ENCODE peak calls at places on chromosomes 2 and 18, in five cellular contexts. V, T, C, Z and L are unnamed samples. For H3K9me3, the result is how much of the 10 kb centered on the place peaks cover.

GRCh38 chr2:9771481-9772017 is 71.7 kb upstream of the TAF1B start:
- DNase-seq in V (no peak), T (no peak), C (no peak), Z (no peak), L (no peak)

GRCh38 chr18:27712066-27712465 is 464.9 kb downstream of the CDH2 start:
- DNase-seq in V (no peak), T (no peak), C (no peak), Z (no peak), L (no peak)

GRCh38 chr2:32812316-32812715 is 134.4 kb upstream of the LTBP1 start:
- DNase-seq in V (no peak), T (no peak), C (no peak), Z (no peak), L (no peak)

GRCh38 chr18:6056171-6056932 is 161.0 kb upstream of the TMEM200C start:
- DNase-seq in V (no peak), T (no peak), C (no peak), Z (no peak), L (no peak)

GRCh38 chr2:109020217-109020637 is 31.2 kb upstream of the EDAR start:
- DNase-seq in V (no peak), T (no peak), C (no peak), Z (no peak), L (no peak)

GRCh38 chr2:202378001-202378400 is 1.9 kb downstream of the BMPR2 start:
- DNase-seq in V (no peak), T (no peak), C (no peak), Z (no peak), L (no peak)

GRCh38 chr2:129881786-129882396 is 97.6 kb upstream of the RAB6C start:
- DNase-seq in V (no peak), T (no peak), C (no peak), Z (no peak), L (no peak)

GRCh38 chr18:57836557-57836956 is 33.4 kb upstream of the ATP8B1 start:
- DNase-seq in V (no peak), T (no peak), C (no peak), Z (no peak), L (no peak)

GRCh38 chr2:162063281-162063680 is 10.7 kb downstream of the DPP4 start:
- DNase-seq in V (no peak), T (no peak), C (no peak), Z (no peak), L (no peak)

GRCh38 chr2:234996041-234996440 is 44.2 kb downstream of the SH3BP4 start:
- DNase-seq in V (no peak), T (no peak), C (no peak), Z (no peak), L (no peak)

GRCh38 chr2:97693476-97693875 is 19.9 kb upstream of the ZAP70 start:
- DNase-seq in V (no peak), T (no peak), C (no peak), Z (no peak), L (no peak)

GRCh38 chr2:226215902-226216503 is 583.6 kb downstream of the IRS1 start:
- DNase-seq in V (no peak), T (peak), C (peak), Z (peak), L (no peak)

GRCh38 chr2:15050483-15050882 is 418.0 kb downstream of the LRATD1 start:
- DNase-seq in V (no peak), T (no peak), C (no peak), Z (no peak), L (no peak)

GRCh38 chr2:237472187-237472712 is 14.8 kb upstream of the MLPH start:
- DNase-seq in V (no peak), T (no peak), C (no peak), Z (no peak), L (no peak)

GRCh38 chr18:47265197-47265596 is 13.7 kb upstream of the SKOR2 start:
- DNase-seq in V (no peak), T (no peak), C (no peak), Z (no peak), L (no peak)

GRCh38 chr2:235634435-235635152 is 140.8 kb downstream of the AGAP1 start:
- DNase-seq in V (no peak), T (no peak), C (no peak), Z (no peak), L (no peak)

GRCh38 chr18:70382032-70382431 is 93.2 kb downstream of the SOCS6 start:
- DNase-seq in V (no peak), T (no peak), C (peak), Z (no peak), L (no peak)

GRCh38 chr18:48979944-48980890 is 29.5 kb upstream of the SMAD7 start:
- DNase-seq in V (no peak), T (no peak), C (peak), Z (no peak), L (no peak)

GRCh38 chr2:28048341-28048740 is 157.8 kb downstream of the BABAM2 start:
- DNase-seq in V (no peak), T (no peak), C (no peak), Z (no peak), L (no peak)

GRCh38 chr2:176729706-176730569 is 460.7 kb downstream of the MTX2 start:
- DNase-seq in V (peak), T (peak), C (no peak), Z (peak), L (no peak)

GRCh38 chr2:217809736-217810135 is 193.1 kb downstream of the TNS1 start:
- DNase-seq in V (no peak), T (no peak), C (no peak), Z (no peak), L (no peak)

GRCh38 chr2:37877457-37878315 is 47.4 kb upstream of the RMDN2 start:
- DNase-seq in V (no peak), T (peak), C (peak), Z (no peak), L (peak)

GRCh38 chr2:121849236-121849635 is 93.8 kb downstream of the TSN start:
- DNase-seq in V (no peak), T (no peak), C (no peak), Z (no peak), L (no peak)

GRCh38 chr2:60072609-60073008 is 480.8 kb downstream of the BCL11A start:
- DNase-seq in V (no peak), T (no peak), C (no peak), Z (no peak), L (no peak)

GRCh38 chr2:60073201-60073600 is 480.3 kb downstream of the BCL11A start:
- DNase-seq in V (no peak), T (no peak), C (no peak), Z (no peak), L (no peak)

GRCh38 chr2:60070851-60071250 is 482.6 kb downstream of the BCL11A start:
- DNase-seq in V (no peak), T (no peak), C (no peak), Z (no peak), L (no peak)

GRCh38 chr2:60070166-60070565 is 483.3 kb downstream of the BCL11A start:
- DNase-seq in V (no peak), T (peak), C (no peak), Z (no peak), L (no peak)

DNA sequence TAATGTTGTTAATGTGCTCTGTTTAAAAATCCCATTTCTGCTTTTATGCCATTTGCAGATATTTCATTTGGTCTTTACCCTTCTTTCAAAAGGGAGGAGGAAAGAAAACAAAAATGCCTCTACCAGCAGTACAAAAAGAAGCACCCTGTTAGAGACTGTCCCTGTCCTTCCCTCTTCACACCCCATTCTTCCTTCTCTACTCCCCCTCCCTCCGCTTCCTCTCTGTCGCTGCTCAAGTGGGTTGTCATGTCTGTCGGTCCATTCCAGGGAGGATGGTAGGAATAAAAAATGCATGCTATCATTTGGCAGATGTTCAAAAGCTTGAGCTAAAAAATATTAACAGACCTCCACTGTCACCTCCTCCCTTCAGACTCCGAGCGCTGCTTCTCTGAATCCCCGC is 482.0 kb downstream of the BCL11A start:
- DNase-seq in V (no peak), T (no peak), C (no peak), Z (no peak), L (no peak)
- H3K4me3 ChIP-seq in V (no peak), T (no peak), C (no peak), Z (no peak), L (no peak)

DNA sequence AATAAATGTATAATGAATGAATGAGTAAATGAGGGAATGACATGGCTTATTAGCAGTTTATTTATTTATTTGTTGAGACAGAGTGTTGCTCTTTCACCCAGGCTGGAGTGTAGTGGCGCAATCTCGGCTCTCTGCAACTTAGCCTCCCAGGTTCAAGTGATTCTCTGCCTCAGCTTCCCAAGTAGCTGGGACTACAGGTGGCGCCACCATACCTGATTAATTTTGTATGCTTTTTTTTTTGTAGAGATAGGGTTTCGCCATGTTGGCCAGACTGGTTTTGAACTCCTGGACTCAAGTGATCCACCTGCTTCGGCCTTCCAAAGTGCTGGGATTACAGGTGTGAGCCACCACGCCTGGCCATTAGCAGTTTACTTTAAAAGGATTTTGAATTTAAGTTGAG is 100.3 kb upstream of the CAVIN2 start:
- DNase-seq in V (no peak), T (no peak), C (no peak), Z (no peak), L (no peak)
- TF ChIP-seq CTCF in V (no peak), T (no peak), C (no peak), Z (no peak), L (no peak)

GRCh38 chr2:62071760-62072680 is 123.9 kb upstream of the B3GNT2 start:
- DNase-seq in V (no peak), T (no peak), C (no peak), Z (no peak), L (no peak)

GRCh38 chr2:62065243-62065642 is 130.7 kb upstream of the B3GNT2 start:
- DNase-seq in V (no peak), T (no peak), C (no peak), Z (no peak), L (no peak)

GRCh38 chr2:62074233-62074632 is 121.7 kb upstream of the B3GNT2 start:
- DNase-seq in V (no peak), T (no peak), C (no peak), Z (no peak), L (no peak)

DNA sequence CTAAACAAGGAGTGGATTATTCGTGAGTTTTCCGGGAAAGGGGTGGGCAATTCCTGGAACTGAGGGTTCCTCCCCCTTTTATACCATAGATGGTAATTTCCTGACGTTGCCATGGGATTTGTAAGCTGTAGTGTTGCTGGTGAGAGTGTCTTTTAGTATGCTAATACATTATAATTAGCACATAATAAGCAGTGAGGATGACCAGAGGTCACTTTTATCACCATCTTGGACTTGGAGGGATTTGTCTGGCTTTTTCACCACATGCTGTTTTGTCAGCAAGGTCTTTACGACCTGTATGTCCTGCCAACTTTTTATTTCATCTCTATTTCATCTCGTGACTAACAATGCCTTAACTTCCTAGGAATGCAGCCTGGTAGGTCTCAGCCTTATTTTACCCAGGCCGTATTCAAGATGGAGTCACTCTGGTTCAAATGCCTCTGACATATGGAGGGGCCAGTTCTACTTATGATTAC is 124.8 kb upstream of the B3GNT2 start:
- DNase-seq in V (no peak), T (no peak), C (no peak), Z (no peak), L (no peak)
- H3K9me3 ChIP-seq in V (under half), T (under half), C (under half), Z (under half), L (under half)

DNA sequence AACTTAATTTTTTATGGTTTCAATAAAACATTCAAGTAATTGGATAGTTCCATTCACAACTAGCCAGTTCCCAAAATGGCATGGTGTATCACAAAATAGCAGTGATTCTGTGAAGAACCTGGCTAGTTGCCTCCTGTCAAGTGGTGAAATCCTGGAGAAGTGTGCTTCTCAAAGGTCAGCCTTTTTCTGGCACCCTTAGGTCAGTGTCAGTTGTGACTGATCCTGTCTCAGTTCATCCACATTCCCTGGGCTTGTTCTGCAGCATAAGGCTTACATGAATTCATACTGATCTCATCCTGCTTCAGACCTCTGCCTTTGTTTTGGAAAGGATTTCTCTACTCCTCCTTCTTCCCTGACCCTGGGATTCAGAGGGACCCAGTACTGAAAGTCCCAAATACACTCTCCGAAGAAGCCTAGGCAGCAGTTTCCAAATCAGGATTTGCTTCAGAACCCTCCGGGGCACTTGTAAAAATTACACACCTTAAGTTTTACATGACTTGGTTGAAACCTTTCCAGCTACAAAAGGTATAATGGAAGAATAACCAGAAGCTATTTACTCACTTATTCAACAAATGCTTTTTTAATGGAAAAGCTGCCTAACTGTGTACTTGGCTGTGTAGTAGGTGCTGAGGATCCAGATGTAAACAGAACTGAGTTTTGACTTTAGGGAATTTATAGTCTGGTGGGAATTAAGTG is 11.0 kb downstream of the MAP3K20 start:
- DNase-seq in V (no peak), T (peak), C (no peak), Z (no peak), L (no peak)
- H3K4me3 ChIP-seq in V (peak), T (no peak), C (no peak), Z (no peak), L (no peak)

DNA sequence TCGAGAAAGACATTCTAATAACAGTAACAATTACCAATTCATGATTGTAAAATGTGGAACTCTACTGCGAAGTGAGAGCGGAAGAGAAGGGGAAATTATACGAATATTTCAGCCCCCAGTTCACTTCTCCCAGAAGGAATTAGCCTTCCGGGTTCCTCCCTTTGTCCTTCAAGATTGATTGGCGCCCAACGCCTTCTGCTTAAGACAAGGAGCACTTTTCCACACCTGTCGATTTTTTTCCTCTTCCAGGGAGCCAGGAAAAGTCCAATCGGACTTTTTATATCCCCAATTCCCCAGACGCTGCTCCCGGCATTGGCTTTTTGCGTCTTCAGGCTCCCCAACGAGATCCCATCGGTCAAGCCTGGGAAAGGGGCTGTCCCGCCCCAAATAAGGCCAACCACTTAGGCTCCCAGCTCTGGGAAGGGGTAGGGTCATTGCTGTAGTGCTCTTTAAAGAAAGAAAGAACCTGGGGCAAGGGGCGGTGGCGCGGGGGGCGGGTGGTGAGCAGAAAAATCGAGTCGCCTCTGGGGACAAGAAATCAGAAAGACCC is 1.5 kb downstream of the DSC2 start:
- DNase-seq in V (no peak), T (peak), C (peak), Z (no peak), L (peak)
- TF ChIP-seq CTCF in V (no peak), T (no peak), C (no peak), Z (no peak), L (no peak)

DNA sequence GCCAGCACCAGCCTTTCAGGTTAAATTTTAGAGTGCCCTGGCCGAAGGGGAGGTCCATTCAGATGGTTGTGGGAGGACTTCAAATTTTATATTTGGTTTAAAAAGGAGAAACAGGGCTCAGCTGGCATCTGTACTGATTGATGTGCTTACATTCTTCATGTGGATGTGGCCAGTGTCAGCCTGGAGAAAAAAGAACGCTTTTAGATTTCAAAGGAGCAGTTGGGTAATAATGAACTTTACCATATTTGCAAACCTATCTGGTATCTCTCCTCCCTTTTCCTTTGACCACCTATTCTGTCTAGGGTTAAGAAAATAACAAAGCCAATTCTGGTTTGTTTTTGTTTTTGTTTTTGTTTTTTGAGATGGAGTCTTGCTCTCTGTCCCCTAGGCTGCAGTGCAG is 21.3 kb downstream of the RAB12 start:
- DNase-seq in V (no peak), T (no peak), C (no peak), Z (no peak), L (no peak)
- H3K9me3 ChIP-seq in V (under half), T (under half), C (under half), Z (under half), L (under half)

DNA sequence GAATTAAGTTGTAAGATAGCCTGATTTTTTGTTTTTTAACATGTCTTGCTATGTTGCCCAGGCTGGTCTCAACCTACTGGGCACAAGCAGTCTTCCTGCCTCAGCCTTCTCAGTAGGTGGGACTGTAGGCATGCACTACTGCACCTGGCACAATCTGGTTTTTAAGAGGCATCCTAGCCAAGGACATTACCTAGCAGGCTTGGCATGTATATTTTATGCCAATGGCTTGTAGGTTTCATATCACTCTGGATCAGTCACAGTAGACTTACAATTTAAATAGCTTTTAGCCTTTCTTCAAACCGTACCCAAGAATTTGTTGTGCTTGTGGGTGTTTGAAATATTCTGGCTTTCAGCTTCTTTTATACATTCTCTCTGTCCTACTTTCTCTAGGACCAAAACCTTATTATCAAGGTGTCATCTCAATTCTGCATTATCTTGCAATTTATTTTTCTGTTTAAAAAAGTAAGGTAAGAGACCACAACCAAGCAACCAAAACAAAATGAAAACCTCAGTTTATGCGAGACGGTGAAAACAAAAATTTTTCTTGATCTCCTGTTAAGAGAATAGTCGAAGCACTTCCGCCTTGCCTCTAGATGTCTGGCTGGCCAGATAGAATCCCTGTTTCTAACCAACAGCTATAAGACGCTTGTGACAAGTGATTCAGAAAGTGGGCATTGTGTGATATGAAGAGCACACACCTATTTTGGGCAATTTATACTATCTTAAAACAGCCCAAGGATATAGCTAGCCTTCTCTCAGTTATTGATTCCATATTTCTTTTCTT is 51.0 kb downstream of the MGAT5 start:
- DNase-seq in V (no peak), T (no peak), C (no peak), Z (no peak), L (no peak)
- H3K4me3 ChIP-seq in V (no peak), T (no peak), C (no peak), Z (no peak), L (no peak)

GRCh38 chr2:231411871-231412615 is 16.5 kb downstream of the B3GNT7 start:
- DNase-seq in V (peak), T (peak), C (peak), Z (peak), L (peak)

GRCh38 chr2:231413921-231414476 is 18.5 kb downstream of the B3GNT7 start:
- DNase-seq in V (no peak), T (no peak), C (peak), Z (no peak), L (no peak)

GRCh38 chr2:231413456-231413855 is 17.9 kb downstream of the B3GNT7 start:
- DNase-seq in V (no peak), T (no peak), C (peak), Z (no peak), L (no peak)

GRCh38 chr2:231411237-231411636 is 15.7 kb downstream of the B3GNT7 start:
- DNase-seq in V (no peak), T (no peak), C (no peak), Z (no peak), L (no peak)

DNA sequence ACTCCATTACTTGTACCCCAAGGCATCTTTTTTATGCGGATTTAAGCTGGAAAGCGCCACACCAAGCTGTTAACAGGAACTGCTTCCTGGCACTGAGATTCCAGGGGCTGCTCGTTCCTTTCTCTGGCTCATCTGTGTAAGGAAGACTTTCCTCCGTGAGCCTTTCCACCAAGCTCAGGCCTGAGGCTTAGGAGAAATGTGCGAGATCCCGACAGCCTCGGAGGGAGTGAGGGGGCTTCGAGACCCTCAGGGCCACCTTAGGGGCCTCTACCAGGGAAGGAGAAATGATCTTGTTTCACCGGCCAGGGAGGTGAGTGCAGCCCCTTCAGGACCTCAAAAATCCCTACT is 17.1 kb downstream of the B3GNT7 start:
- DNase-seq in V (no peak), T (no peak), C (no peak), Z (no peak), L (no peak)
- TF ChIP-seq CTCF in V (no peak), T (no peak), C (no peak), Z (no peak), L (no peak)